ENCODE peak calls at places on chromosomes 5 and 9, in six cellular contexts. E is neuronal stem cell, P is IMR-90, H is mesenchymal stem cell, Y is H1, K is trophoblast cell. G is an unnamed sample.

GRCh38 chr9:134538856-134539562 is 102.6 kb upstream of the COL5A1 start:
- DNase-seq in E (no peak), P (no peak), H (no peak), Y (no peak), K (peak), G (no peak)

GRCh38 chr9:106622148-106622547 is 240.8 kb upstream of the ZNF462 start:
- DNase-seq in E (no peak), P (no peak), H (no peak), Y (no peak), K (no peak), G (no peak)

GRCh38 chr9:98191615-98192502 is 578 bp downstream of the CORO2A start:
- DNase-seq in E (no peak), P (no peak), H (no peak), Y (peak), K (peak), G (peak)

GRCh38 chr9:37417857-37418618 is 4.5 kb upstream of the GRHPR start:
- DNase-seq in E (no peak), P (no peak), H (no peak), Y (no peak), K (peak), G (no peak)

GRCh38 chr5:122163151-122164069 is 34.1 kb downstream of the ZNF474 start:
- DNase-seq in E (no peak), P (peak), H (peak), Y (no peak), K (peak), G (peak)

GRCh38 chr5:2877520-2877919 is 126.0 kb upstream of the IRX2 start:
- DNase-seq in E (no peak), P (no peak), H (no peak), Y (peak), K (no peak), G (no peak)

GRCh38 chr5:96088676-96089075 is 127.0 kb upstream of the ELL2 start:
- DNase-seq in E (no peak), P (no peak), H (no peak), Y (no peak), K (no peak), G (no peak)

GRCh38 chr5:93048858-93049257 is 532.2 kb downstream of the NR2F1-AS1 start:
- DNase-seq in E (no peak), P (no peak), H (no peak), Y (no peak), K (no peak), G (no peak)

GRCh38 chr5:82991678-82992323 is 85.4 kb downstream of the TMEM167A start:
- DNase-seq in E (no peak), P (peak), H (peak), Y (no peak), K (no peak), G (no peak)

GRCh38 chr5:109250080-109250479 is 159.7 kb downstream of the PJA2 start:
- DNase-seq in E (no peak), P (no peak), H (no peak), Y (no peak), K (no peak), G (no peak)

GRCh38 chr5:172798422-172799215 is 27.6 kb upstream of the DUSP1 start:
- DNase-seq in E (no peak), P (peak), H (peak), Y (no peak), K (peak), G (no peak)

GRCh38 chr5:160185954-160186353 is 43.4 kb upstream of the FABP6 start:
- DNase-seq in E (no peak), P (no peak), H (no peak), Y (no peak), K (no peak), G (no peak)

GRCh38 chr9:137295313-137296213 is 6.5 kb downstream of the NRARP start:
- DNase-seq in E (peak), P (no peak), H (no peak), Y (peak), K (peak), G (no peak)

GRCh38 chr9:137296214-137297059 is 5.6 kb downstream of the NRARP start:
- DNase-seq in E (no peak), P (peak), H (peak), Y (no peak), K (no peak), G (no peak)

GRCh38 chr9:137294091-137294683 is 7.9 kb downstream of the NRARP start:
- DNase-seq in E (no peak), P (peak), H (peak), Y (peak), K (peak), G (peak)

GRCh38 chr9:137293482-137294090 is 8.5 kb downstream of the NRARP start:
- DNase-seq in E (no peak), P (no peak), H (no peak), Y (no peak), K (no peak), G (no peak)

GRCh38 chr9:137294684-137295312 is 7.3 kb downstream of the NRARP start:
- DNase-seq in E (no peak), P (peak), H (peak), Y (no peak), K (peak), G (no peak)
- H3K4me3 ChIP-seq in E (peak), P (no peak), H (no peak), Y (peak), K (no peak), G (no peak)

GRCh38 chr9:104958756-104959155 is 30.8 kb upstream of the ABCA1 start:
- DNase-seq in E (no peak), P (no peak), H (no peak), Y (no peak), K (no peak), G (no peak)

GRCh38 chr9:104961238-104961637 is 33.3 kb upstream of the ABCA1 start:
- DNase-seq in E (peak), P (peak), H (peak), Y (peak), K (peak), G (peak)

GRCh38 chr9:104963076-104963475 is 35.1 kb upstream of the ABCA1 start:
- DNase-seq in E (no peak), P (no peak), H (no peak), Y (no peak), K (no peak), G (no peak)

GRCh38 chr9:104961701-104962359 is 33.9 kb upstream of the ABCA1 start:
- DNase-seq in E (no peak), P (peak), H (peak), Y (no peak), K (no peak), G (peak)
- H2BK120ac ChIP-seq in E (no peak), P (peak), H (no peak), Y (peak), K (no peak), G (no peak)

DNA sequence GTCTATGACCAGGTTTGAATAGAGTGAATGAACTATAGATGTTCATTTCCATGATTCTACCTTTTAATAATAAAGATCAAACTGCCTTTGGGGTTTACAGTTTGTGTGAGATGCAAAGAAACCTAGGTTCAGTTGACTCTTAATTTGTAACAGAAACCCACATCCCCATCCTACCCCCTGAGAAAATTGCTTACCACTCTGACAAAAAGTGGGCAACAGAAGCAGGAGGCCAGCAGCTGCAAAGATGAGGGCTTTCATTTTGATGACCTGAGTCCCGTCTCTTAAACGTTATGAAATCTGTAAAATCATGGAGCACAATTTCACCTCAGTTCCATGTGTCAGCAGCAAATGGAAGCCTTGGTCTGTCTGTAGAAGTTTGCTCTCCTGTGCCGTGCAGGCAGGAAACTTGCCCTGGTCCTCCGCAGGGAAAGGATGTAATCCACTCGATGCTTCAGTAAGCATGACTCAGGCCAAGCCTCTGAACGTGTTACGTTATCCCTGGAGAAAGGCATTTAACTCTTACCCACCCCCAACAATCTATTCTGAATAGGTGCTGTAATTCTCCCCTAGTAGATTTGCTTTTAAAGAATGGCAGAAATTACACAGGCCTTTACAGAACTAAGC is at the start of gene F2RL2:
- DNase-seq in E (peak), P (peak), H (peak), Y (no peak), K (no peak), G (peak)
- H3K4me3 ChIP-seq in E (no peak), P (peak), H (peak), Y (no peak), K (no peak), G (no peak)

DNA sequence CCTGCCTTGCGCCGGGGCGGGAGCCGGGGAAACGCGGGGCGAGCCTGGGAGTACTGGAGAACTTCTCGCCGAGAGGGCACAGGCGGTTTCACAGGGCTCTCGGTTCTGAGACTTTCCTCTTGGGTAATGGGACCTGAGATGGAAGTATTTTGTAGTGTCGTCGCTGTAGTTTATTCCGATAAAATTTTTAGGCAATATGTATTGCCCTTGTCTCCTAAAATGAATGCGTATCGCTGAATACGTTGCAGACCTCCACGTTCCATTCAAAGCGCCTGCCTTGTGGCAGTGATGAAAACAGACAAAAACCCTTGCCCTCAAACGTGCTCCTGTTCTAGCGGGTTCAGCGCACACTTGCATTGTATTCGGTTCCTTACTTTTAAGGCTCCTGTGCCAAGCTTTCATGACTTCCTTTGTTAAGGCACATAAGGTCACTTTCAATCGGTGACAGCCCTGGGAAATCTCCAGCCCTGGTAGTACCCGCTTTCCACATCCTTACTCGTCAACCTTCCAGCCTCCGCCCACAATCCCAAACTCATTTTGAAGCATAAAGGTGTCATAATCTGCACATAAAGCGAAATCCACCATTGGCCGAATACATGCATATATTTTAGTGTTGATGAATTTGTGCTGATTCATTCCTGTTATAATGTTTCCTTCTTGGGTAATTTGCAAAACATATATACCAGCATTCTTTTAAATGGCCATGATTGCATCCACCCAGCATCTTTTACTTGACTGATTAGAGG is 694 bp downstream of the RMI1 start:
- DNase-seq in E (no peak), P (peak), H (peak), Y (no peak), K (peak), G (peak)
- H2BK120ac ChIP-seq in E (no peak), P (peak), H (no peak), Y (no peak), K (peak), G (peak)